ENCODE peak calls at places on chromosomes 13 and 19, in ten cellular contexts. One of them, this sample, is unnamed.

GRCh38 chr13:67369895-67370660 is 139.9 kb upstream of the PCDH9 start:
- DNase-seq in Peyer's patch: no peak
- DNase-seq in thyroid gland: no peak
- DNase-seq in stomach: no peak
- DNase-seq in IMR-90: peak
- DNase-seq in spleen: no peak
- DNase-seq in uterus: no peak
- DNase-seq in ovary: no peak
- DNase-seq in HCT116: no peak
- DNase-seq in breast epithelium: no peak
- DNase-seq in this sample: no peak

GRCh38 chr13:50140742-50141659 is 125.8 kb downstream of the KCNRG start:
- DNase-seq in HCT116: no peak
- DNase-seq in IMR-90: no peak
- DNase-seq in spleen: no peak
- DNase-seq in thyroid gland: no peak
- DNase-seq in breast epithelium: no peak
- DNase-seq in uterus: no peak
- DNase-seq in Peyer's patch: no peak
- DNase-seq in stomach: no peak
- DNase-seq in ovary: no peak
- DNase-seq in this sample: no peak

GRCh38 chr19:23785982-23786381 is 27.3 kb upstream of the ZNF681 start:
- DNase-seq in IMR-90: no peak
- DNase-seq in Peyer's patch: no peak
- DNase-seq in spleen: no peak
- DNase-seq in ovary: no peak
- DNase-seq in stomach: no peak
- DNase-seq in thyroid gland: no peak
- DNase-seq in breast epithelium: no peak
- DNase-seq in HCT116: no peak
- DNase-seq in uterus: no peak
- DNase-seq in this sample: no peak

GRCh38 chr19:8244442-8244841 is 35.3 kb downstream of the CERS4 start:
- DNase-seq in HCT116: no peak
- DNase-seq in thyroid gland: no peak
- DNase-seq in breast epithelium: no peak
- DNase-seq in ovary: no peak
- DNase-seq in IMR-90: no peak
- DNase-seq in stomach: no peak
- DNase-seq in Peyer's patch: no peak
- DNase-seq in spleen: no peak
- DNase-seq in uterus: no peak
- DNase-seq in this sample: no peak

GRCh38 chr19:45791744-45792481 is 732 bp downstream of the DMWD start:
- DNase-seq in Peyer's patch: no peak
- DNase-seq in thyroid gland: no peak
- DNase-seq in breast epithelium: no peak
- DNase-seq in HCT116: no peak
- DNase-seq in IMR-90: no peak
- DNase-seq in uterus: no peak
- DNase-seq in spleen: no peak
- DNase-seq in ovary: no peak
- DNase-seq in stomach: no peak
- DNase-seq in this sample: no peak

GRCh38 chr19:2149980-2150793 is 1.2 kb downstream of the AP3D1 start:
- DNase-seq in IMR-90: peak
- DNase-seq in uterus: no peak
- DNase-seq in spleen: peak
- DNase-seq in breast epithelium: no peak
- DNase-seq in thyroid gland: peak
- DNase-seq in ovary: no peak
- DNase-seq in stomach: no peak
- DNase-seq in Peyer's patch: no peak
- DNase-seq in HCT116: no peak
- DNase-seq in this sample: no peak

GRCh38 chr19:35908977-35909683 is 1.0 kb upstream of the TYROBP start:
- DNase-seq in Peyer's patch: peak
- DNase-seq in HCT116: no peak
- DNase-seq in IMR-90: no peak
- DNase-seq in thyroid gland: peak
- DNase-seq in spleen: peak
- DNase-seq in uterus: no peak
- DNase-seq in breast epithelium: no peak
- DNase-seq in ovary: no peak
- DNase-seq in stomach: peak
- DNase-seq in this sample: no peak

GRCh38 chr13:80134360-80134759 is 206.6 kb downstream of the SPRY2 start:
- DNase-seq in uterus: no peak
- DNase-seq in breast epithelium: no peak
- DNase-seq in ovary: no peak
- DNase-seq in HCT116: no peak
- DNase-seq in spleen: no peak
- DNase-seq in IMR-90: no peak
- DNase-seq in Peyer's patch: no peak
- DNase-seq in thyroid gland: no peak
- DNase-seq in stomach: no peak
- DNase-seq in this sample: no peak

GRCh38 chr13:39254606-39255005 is 216.3 kb downstream of the NHLRC3 start:
- DNase-seq in HCT116: no peak
- DNase-seq in ovary: no peak
- DNase-seq in thyroid gland: no peak
- DNase-seq in uterus: no peak
- DNase-seq in IMR-90: no peak
- DNase-seq in spleen: no peak
- DNase-seq in stomach: no peak
- DNase-seq in breast epithelium: no peak
- DNase-seq in Peyer's patch: no peak
- DNase-seq in this sample: no peak

GRCh38 chr19:41755328-41755913 is at the start of gene CEACAM6:
- DNase-seq in Peyer's patch: no peak
- DNase-seq in stomach: no peak
- DNase-seq in spleen: no peak
- DNase-seq in IMR-90: no peak
- DNase-seq in thyroid gland: no peak
- DNase-seq in HCT116: no peak
- DNase-seq in ovary: no peak
- DNase-seq in breast epithelium: no peak
- DNase-seq in uterus: no peak
- DNase-seq in this sample: no peak

GRCh38 chr13:110689041-110689440 is 16.9 kb downstream of the CARS2 start:
- DNase-seq in breast epithelium: no peak
- DNase-seq in spleen: peak
- DNase-seq in HCT116: no peak
- DNase-seq in Peyer's patch: no peak
- DNase-seq in IMR-90: no peak
- DNase-seq in uterus: no peak
- DNase-seq in thyroid gland: no peak
- DNase-seq in ovary: no peak
- DNase-seq in stomach: no peak
- DNase-seq in this sample: no peak

GRCh38 chr19:42386974-42387707 is 3.0 kb downstream of the CNFN start:
- DNase-seq in HCT116: peak
- DNase-seq in uterus: no peak
- DNase-seq in Peyer's patch: peak
- DNase-seq in ovary: no peak
- DNase-seq in stomach: peak
- DNase-seq in breast epithelium: peak
- DNase-seq in thyroid gland: peak
- DNase-seq in spleen: peak
- DNase-seq in IMR-90: peak
- DNase-seq in this sample: peak

GRCh38 chr19:35905178-35905727 is 2.8 kb downstream of the TYROBP start:
- DNase-seq in ovary: no peak
- DNase-seq in spleen: no peak
- DNase-seq in thyroid gland: no peak
- DNase-seq in HCT116: no peak
- DNase-seq in stomach: no peak
- DNase-seq in IMR-90: peak
- DNase-seq in Peyer's patch: no peak
- DNase-seq in uterus: no peak
- DNase-seq in breast epithelium: no peak
- DNase-seq in this sample: no peak

GRCh38 chr13:98172570-98173405 is 4.3 kb downstream of the RNF113B start:
- DNase-seq in breast epithelium: no peak
- DNase-seq in thyroid gland: no peak
- DNase-seq in HCT116: no peak
- DNase-seq in ovary: no peak
- DNase-seq in IMR-90: peak
- DNase-seq in uterus: no peak
- DNase-seq in stomach: no peak
- DNase-seq in Peyer's patch: no peak
- DNase-seq in spleen: no peak
- DNase-seq in this sample: peak

GRCh38 chr13:31096624-31097302 is 64.9 kb downstream of the HSPH1 start:
- DNase-seq in breast epithelium: no peak
- DNase-seq in IMR-90: no peak
- DNase-seq in spleen: no peak
- DNase-seq in ovary: no peak
- DNase-seq in thyroid gland: no peak
- DNase-seq in stomach: peak
- DNase-seq in uterus: no peak
- DNase-seq in Peyer's patch: no peak
- DNase-seq in HCT116: no peak
- DNase-seq in this sample: no peak

GRCh38 chr13:33111414-33112110 is 95.3 kb downstream of the KL start:
- DNase-seq in uterus: peak
- DNase-seq in Peyer's patch: no peak
- DNase-seq in IMR-90: peak
- DNase-seq in thyroid gland: no peak
- DNase-seq in spleen: no peak
- DNase-seq in breast epithelium: no peak
- DNase-seq in ovary: no peak
- DNase-seq in HCT116: no peak
- DNase-seq in stomach: no peak
- DNase-seq in this sample: no peak

GRCh38 chr19:10553943-10554381 is 10.3 kb downstream of the ATG4D start:
- DNase-seq in uterus: no peak
- DNase-seq in stomach: peak
- DNase-seq in thyroid gland: no peak
- DNase-seq in HCT116: no peak
- DNase-seq in breast epithelium: no peak
- DNase-seq in IMR-90: no peak
- DNase-seq in Peyer's patch: peak
- DNase-seq in ovary: no peak
- DNase-seq in spleen: peak
- DNase-seq in this sample: no peak
- TF ChIP-seq POLR2A in uterus: no peak
- TF ChIP-seq POLR2A in stomach: no peak
- TF ChIP-seq POLR2A in thyroid gland: no peak
- TF ChIP-seq POLR2A in HCT116: no peak
- TF ChIP-seq POLR2A in breast epithelium: no peak
- TF ChIP-seq POLR2A in IMR-90: no peak
- TF ChIP-seq POLR2A in Peyer's patch: no peak
- TF ChIP-seq POLR2A in ovary: no peak
- TF ChIP-seq POLR2A in spleen: no peak
- TF ChIP-seq POLR2A in this sample: no peak

GRCh38 chr13:20776751-20777150 is 3.0 kb upstream of the EEF1AKMT1 start:
- DNase-seq in uterus: no peak
- DNase-seq in ovary: no peak
- DNase-seq in IMR-90: no peak
- DNase-seq in stomach: no peak
- DNase-seq in HCT116: no peak
- DNase-seq in spleen: no peak
- DNase-seq in Peyer's patch: no peak
- DNase-seq in thyroid gland: no peak
- DNase-seq in breast epithelium: no peak
- DNase-seq in this sample: no peak
- H3K27ac ChIP-seq in uterus: no peak
- H3K27ac ChIP-seq in ovary: no peak
- H3K27ac ChIP-seq in IMR-90: no peak
- H3K27ac ChIP-seq in stomach: no peak
- H3K27ac ChIP-seq in HCT116: no peak
- H3K27ac ChIP-seq in spleen: no peak
- H3K27ac ChIP-seq in Peyer's patch: no peak
- H3K27ac ChIP-seq in thyroid gland: no peak
- H3K27ac ChIP-seq in breast epithelium: no peak
- H3K27ac ChIP-seq in this sample: no peak

DNA sequence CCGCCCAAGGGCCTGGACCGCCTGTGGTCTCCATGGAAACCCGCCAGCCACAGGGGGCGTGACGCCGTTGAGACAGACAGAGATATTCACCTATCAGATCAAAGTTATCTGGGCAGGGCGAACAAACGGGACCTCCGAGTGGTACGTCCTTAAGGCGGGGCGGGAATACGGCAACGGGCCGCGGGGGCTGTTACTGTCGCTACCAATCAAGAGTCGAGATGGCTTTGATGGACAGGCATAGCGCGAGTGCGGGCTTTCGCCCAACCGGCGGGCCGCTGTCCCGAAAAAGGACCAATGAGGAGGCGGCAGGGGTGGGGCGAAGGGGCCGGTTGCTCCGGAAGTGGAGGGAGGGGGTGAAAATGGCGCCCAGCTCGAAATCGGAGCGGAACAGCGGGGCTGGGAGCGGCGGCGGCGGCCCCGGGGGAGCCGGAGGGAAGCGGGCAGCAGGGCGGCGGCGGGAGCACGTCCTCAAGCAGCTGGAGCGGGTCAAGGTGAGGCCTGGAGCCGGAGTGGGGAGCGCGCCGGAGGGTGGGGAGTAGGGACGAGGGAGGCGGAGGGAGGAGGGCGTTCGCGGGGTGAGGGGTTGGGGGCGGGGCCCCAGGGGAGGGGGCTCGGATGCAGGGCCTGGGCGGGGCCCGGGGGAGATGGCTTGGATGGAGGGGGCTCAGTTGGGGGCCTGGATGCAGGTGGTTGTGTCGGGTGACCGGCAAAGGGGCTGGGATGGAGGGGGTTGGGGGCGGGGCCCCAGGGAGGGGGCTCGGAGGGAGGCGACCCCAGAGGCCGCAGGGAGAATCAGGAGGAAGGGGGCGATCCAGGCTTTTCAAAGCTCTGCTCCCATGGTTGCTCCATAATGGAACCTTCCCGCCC is at the start of gene DCAF15:
- DNase-seq in uterus: peak
- DNase-seq in IMR-90: peak
- DNase-seq in ovary: peak
- DNase-seq in spleen: peak
- DNase-seq in breast epithelium: peak
- DNase-seq in stomach: peak
- DNase-seq in thyroid gland: peak
- DNase-seq in HCT116: peak
- DNase-seq in Peyer's patch: peak
- DNase-seq in this sample: peak
- TF ChIP-seq POLR2A in uterus: peak
- TF ChIP-seq POLR2A in IMR-90: peak
- TF ChIP-seq POLR2A in ovary: peak
- TF ChIP-seq POLR2A in spleen: no peak
- TF ChIP-seq POLR2A in breast epithelium: peak
- TF ChIP-seq POLR2A in stomach: no peak
- TF ChIP-seq POLR2A in thyroid gland: no peak
- TF ChIP-seq POLR2A in HCT116: peak
- TF ChIP-seq POLR2A in Peyer's patch: peak
- TF ChIP-seq POLR2A in this sample: peak

DNA sequence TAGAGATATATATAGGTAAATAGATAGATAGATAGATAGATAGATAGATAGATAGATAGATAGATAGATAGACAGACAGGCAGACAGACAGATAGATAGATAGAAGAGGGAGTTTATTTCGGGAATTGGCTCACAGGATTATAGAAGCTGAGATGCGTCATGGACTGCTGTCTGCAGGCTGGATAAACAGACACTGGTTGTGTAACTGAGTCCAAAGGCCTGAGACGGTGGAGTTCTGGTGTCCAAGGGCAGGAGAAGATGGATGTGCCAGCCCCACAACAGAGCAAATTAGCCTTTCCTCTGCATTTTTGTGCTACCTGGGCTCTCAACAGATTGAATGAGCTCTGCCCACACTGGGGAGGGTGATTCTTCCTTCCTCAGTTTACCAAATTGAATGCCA is 2.7 kb downstream of the CYP4F3 start:
- DNase-seq in spleen: no peak
- DNase-seq in IMR-90: no peak
- DNase-seq in Peyer's patch: no peak
- DNase-seq in uterus: no peak
- DNase-seq in ovary: no peak
- DNase-seq in thyroid gland: no peak
- DNase-seq in breast epithelium: no peak
- DNase-seq in HCT116: no peak
- DNase-seq in stomach: no peak
- DNase-seq in this sample: no peak
- H3K27ac ChIP-seq in spleen: no peak
- H3K27ac ChIP-seq in IMR-90: no peak
- H3K27ac ChIP-seq in Peyer's patch: no peak
- H3K27ac ChIP-seq in uterus: no peak
- H3K27ac ChIP-seq in ovary: no peak
- H3K27ac ChIP-seq in thyroid gland: no peak
- H3K27ac ChIP-seq in breast epithelium: no peak
- H3K27ac ChIP-seq in HCT116: no peak
- H3K27ac ChIP-seq in stomach: no peak
- H3K27ac ChIP-seq in this sample: no peak

This sample was measured in prostate gland.